ENCODE peak calls at places on chromosomes 12 and 14, in four cellular contexts. C, X, V and Y are unnamed samples.

GRCh38 chr12:17030338-17030737 is 424.4 kb upstream of the LMO3 start:
- DNase-seq in V (no peak), C (no peak), X (no peak), Y (no peak)

GRCh38 chr14:61385002-61385685 is 63.8 kb downstream of the PRKCH start:
- DNase-seq in X (no peak), C (no peak), V (no peak), Y (no peak)

GRCh38 chr12:16622315-16622714 is 16.4 kb upstream of the LMO3 start:
- DNase-seq in X (no peak), C (no peak), V (no peak), Y (no peak)

GRCh38 chr12:72872488-72872887 is 600.3 kb downstream of the TRHDE start:
- DNase-seq in C (no peak), V (no peak), X (peak; percentile 25), Y (no peak)

GRCh38 chr12:106769078-106769477 is 5.4 kb upstream of the RIC8B start:
- DNase-seq in V (no peak), X (peak; percentile 89), C (peak; percentile 23), Y (no peak)

GRCh38 chr14:80237142-80237541 is 25.8 kb upstream of the DIO2 start:
- DNase-seq in C (no peak), X (no peak), V (no peak), Y (no peak)

GRCh38 chr12:123085730-123086487 is 65.0 kb downstream of the PITPNM2 start:
- DNase-seq in X (no peak), V (no peak), C (peak; percentile 73), Y (peak; percentile 96)

GRCh38 chr12:6699989-6700645 is 498 bp downstream of the PIANP start:
- DNase-seq in V (no peak), X (peak; percentile 72), C (peak; percentile 34), Y (no peak)

GRCh38 chr12:61713121-61713520 is 547.1 kb upstream of the USP15 start:
- DNase-seq in X (no peak), C (peak; percentile 0), V (no peak), Y (no peak)

GRCh38 chr12:4855121-4855924 is 54.4 kb upstream of the KCNA1 start:
- DNase-seq in V (peak; percentile 79), C (peak; percentile 86), X (peak; percentile 95), Y (peak; percentile 81)

GRCh38 chr14:104966261-104967143 is 11.7 kb downstream of the AHNAK2 start:
- DNase-seq in X (no peak), C (no peak), V (no peak), Y (no peak)

GRCh38 chr12:115597157-115597712 is 680.3 kb downstream of the MED13L start:
- DNase-seq in X (no peak), C (peak; percentile 92), V (no peak), Y (peak; percentile 87)

GRCh38 chr14:49972199-49972671 is 79.4 kb downstream of the ARF6 start:
- DNase-seq in V (peak; percentile 6), X (no peak), C (peak; percentile 83), Y (peak; percentile 90)

GRCh38 chr12:94667031-94667540 is 16.7 kb upstream of the TMCC3 start:
- DNase-seq in V (no peak), X (no peak), C (no peak), Y (no peak)
- H3K27ac ChIP-seq in V (no peak overlapping the region), X (no peak overlapping the region), C (no peak overlapping the region), Y (no peak overlapping the region)

DNA sequence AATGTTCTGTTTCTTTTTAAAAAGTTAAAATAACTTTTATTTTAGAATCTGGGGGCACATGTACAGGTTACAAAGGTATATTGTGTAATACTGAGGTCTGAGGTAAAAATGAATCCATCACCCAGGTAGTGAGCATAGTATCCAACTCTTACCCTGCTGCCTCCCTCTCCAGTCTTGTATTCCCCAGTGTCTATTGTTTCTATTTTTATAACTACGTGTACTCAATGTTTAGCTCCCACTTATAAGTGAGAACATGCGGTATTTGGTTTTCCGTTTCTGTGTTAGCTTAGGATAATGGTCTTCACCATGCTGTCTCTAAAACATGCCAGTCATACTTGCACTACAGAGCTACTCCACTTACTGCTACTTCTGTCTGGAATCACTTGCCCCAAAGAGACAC is 8.4 kb downstream of the FBXO33 start:
- DNase-seq in X (no peak), V (no peak), C (no peak), Y (no peak)
- TF ChIP-seq EZH2phosphoT487 in X (no peak), V (no peak), C (no peak), Y (no peak)

GRCh38 chr14:103700753-103701490 is 14.3 kb downstream of the XRCC3 start:
- DNase-seq in X (no peak), C (no peak), V (no peak), Y (no peak)

GRCh38 chr14:103699901-103700752 is 15.1 kb downstream of the XRCC3 start:
- DNase-seq in C (peak; percentile 32), V (no peak), X (no peak), Y (no peak)

GRCh38 chr14:103697601-103698379 is 17.5 kb downstream of the XRCC3 start:
- DNase-seq in C (no peak), V (no peak), X (no peak), Y (no peak)

GRCh38 chr14:103698380-103699260 is 16.6 kb downstream of the XRCC3 start:
- DNase-seq in C (no peak), X (no peak), V (no peak), Y (peak; percentile 28)

GRCh38 chr14:103699261-103699661 is 16.0 kb downstream of the XRCC3 start:
- DNase-seq in X (no peak), C (no peak), V (no peak), Y (no peak)
- H3F3A ChIP-seq in X (peaks cover 8% of the 10 kb centered on the region), C (peaks cover 11% of the 10 kb centered on the region), V (no peaks in the 10 kb centered on the region), Y (peaks cover 6% of the 10 kb centered on the region)

GRCh38 chr14:103653802-103654201 is 24.8 kb downstream of the KLC1 start:
- DNase-seq in X (no peak), V (no peak), C (peak; percentile 34), Y (no peak)
- H3K27ac ChIP-seq in X (peak overlapping the region; percentile 28), V (no peak overlapping the region), C (peak overlapping the region; percentile 88), Y (no peak overlapping the region)

GRCh38 chr14:76918176-76918750 is 92.1 kb downstream of the LRRC74A start:
- DNase-seq in C (peak; percentile 93), X (no peak), V (no peak), Y (no peak)
- TF ChIP-seq EZH2phosphoT487 in C (no peak), X (no peak), V (no peak), Y (no peak)

GRCh38 chr14:64340560-64341196 is 46.5 kb upstream of the ESR2 start:
- DNase-seq in X (peak; percentile 44), C (peak; percentile 31), V (no peak), Y (no peak)

GRCh38 chr14:64337901-64338615 is 43.9 kb upstream of the ESR2 start:
- DNase-seq in X (peak; percentile 92), C (peak; percentile 87), V (peak; percentile 19), Y (peak; percentile 71)

GRCh38 chr14:64338616-64339316 is 44.6 kb upstream of the ESR2 start:
- DNase-seq in C (peak; percentile 96), V (peak; percentile 92), X (peak; percentile 99), Y (peak; percentile 98)
- H3F3A ChIP-seq in C (no peaks in the 10 kb centered on the region), V (peaks cover 5% of the 10 kb centered on the region), X (peaks cover 8% of the 10 kb centered on the region), Y (no peaks in the 10 kb centered on the region)

DNA sequence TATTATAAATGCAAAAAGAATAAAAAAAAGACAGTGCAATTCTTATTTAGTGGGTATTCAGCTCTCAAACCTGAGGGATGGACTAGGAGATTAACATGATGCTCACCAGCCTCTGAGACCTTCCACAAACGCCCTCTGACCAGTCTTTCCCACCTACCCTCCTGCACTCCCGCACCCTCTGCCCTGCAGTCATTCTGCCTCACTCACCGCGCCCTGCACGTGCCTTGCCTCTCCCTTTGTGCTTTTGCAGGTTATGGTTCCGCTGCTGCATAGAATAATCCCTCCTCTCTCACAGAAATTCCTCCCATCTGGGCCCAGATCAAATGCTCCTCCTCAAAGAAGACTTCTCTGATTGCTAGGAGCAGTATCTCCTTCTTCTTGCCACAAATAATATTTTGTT is 28.5 kb upstream of the TMCC3 start:
- DNase-seq in X (no peak), V (no peak), C (no peak), Y (no peak)
- H3K27ac ChIP-seq in X (no peak overlapping the region), V (no peak overlapping the region), C (no peak overlapping the region), Y (no peak overlapping the region)

GRCh38 chr12:54463484-54463883 is 9.9 kb downstream of the GTSF1 start:
- DNase-seq in X (no peak), V (no peak), C (no peak), Y (no peak)

GRCh38 chr12:54465857-54466499 is 7.4 kb downstream of the GTSF1 start:
- DNase-seq in X (no peak), C (no peak), V (no peak), Y (no peak)

GRCh38 chr12:54460317-54460935 is 13.0 kb downstream of the GTSF1 start:
- DNase-seq in V (no peak), C (no peak), X (no peak), Y (peak; percentile 27)

GRCh38 chr12:54459355-54459754 is 14.0 kb downstream of the GTSF1 start:
- DNase-seq in V (no peak), X (no peak), C (no peak), Y (no peak)

DNA sequence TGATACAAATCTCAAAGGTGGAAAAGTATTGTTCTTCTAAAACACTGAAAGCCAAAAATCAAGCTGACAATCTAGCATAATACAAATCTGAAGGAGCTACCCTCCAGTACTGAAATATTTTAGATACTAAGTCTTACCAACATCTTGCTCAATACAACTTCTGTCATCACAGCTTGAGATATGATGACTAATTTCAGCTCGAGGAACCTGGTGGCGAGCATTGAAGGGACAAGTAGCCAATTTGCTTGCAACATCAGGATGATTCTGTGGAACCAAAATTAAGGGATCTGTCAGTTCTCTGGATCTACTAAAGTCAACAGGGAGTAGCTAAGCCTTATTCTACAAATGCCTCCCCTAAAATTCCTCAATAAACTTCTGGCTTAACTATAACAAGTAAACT is 10.4 kb downstream of the GTSF1 start:
- DNase-seq in V (no peak), X (no peak), C (peak; percentile 92), Y (peak; percentile 46)
- TF ChIP-seq EZH2phosphoT487 in V (no peak), X (no peak), C (peak; percentile 57), Y (no peak)

GRCh38 chr12:46263140-46264017 is 5.5 kb downstream of the SLC38A1 start:
- DNase-seq in X (peak; percentile 47), C (no peak), V (no peak), Y (no peak)
- H3F3A ChIP-seq in X (no peaks in the 10 kb centered on the region), C (peaks cover 37% of the 10 kb centered on the region), V (peaks cover 5% of the 10 kb centered on the region), Y (no peaks in the 10 kb centered on the region)

DNA sequence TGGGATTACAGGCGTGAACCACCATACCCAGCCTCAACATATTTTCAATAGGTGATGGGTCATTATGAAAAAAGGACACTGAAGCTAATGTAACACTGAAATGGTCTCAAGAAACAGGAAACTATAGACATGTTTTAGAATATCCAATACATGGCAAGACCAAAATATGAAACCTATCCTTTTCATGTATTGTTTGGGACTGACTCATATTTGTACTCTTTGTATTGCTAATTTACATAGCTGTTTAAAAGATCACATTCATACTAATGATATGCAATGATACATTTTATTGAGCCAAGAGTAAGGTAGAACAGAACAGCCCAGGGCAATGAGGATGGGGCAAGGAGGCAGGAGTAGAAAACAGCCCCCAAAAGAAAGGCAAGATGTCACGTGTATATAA is 32.6 kb downstream of the RESF1 start:
- DNase-seq in C (no peak), X (no peak), V (no peak), Y (peak; percentile 13)
- H3K27ac ChIP-seq in C (no peak overlapping the region), X (no peak overlapping the region), V (no peak overlapping the region), Y (no peak overlapping the region)